ENCODE peak calls at places on chromosomes 11 and 22, in nine cellular contexts. Z is transverse colon, O is sigmoid colon, L is upper lobe of left lung, E is tibial nerve, J is testis, P is A549, V is heart left ventricle, M is K562. B is an unnamed sample.

GRCh38 chr22:31870890-31871289 is 73.4 kb upstream of the YWHAH start:
- DNase-seq in Z (peak), O (no peak), L (peak), E (no peak), J (no peak), P (peak), V (no peak), M (no peak), B (no peak)

GRCh38 chr22:31055322-31056159 is 25.6 kb upstream of the SMTN start:
- DNase-seq in Z (peak), O (peak), L (peak), E (peak), J (peak), P (peak), V (peak), M (no peak), B (peak)

GRCh38 chr11:121968638-121969037 is 147.4 kb downstream of the BLID start:
- DNase-seq in Z (no peak), O (no peak), L (no peak), E (no peak), J (no peak), P (no peak), V (no peak), M (no peak), B (no peak)

GRCh38 chr11:82267186-82267585 is 466.5 kb downstream of the FAM181B start:
- DNase-seq in Z (no peak), O (no peak), L (no peak), E (no peak), J (no peak), P (no peak), V (no peak), M (no peak), B (no peak)

GRCh38 chr11:93605638-93606037 is 55.8 kb upstream of the CEP295 start:
- DNase-seq in Z (no peak), O (no peak), L (no peak), E (no peak), J (no peak), P (no peak), V (no peak), M (no peak), B (no peak)

GRCh38 chr11:64165842-64166635 is at the start of gene MACROD1:
- DNase-seq in Z (peak), O (peak), L (peak), E (peak), J (peak), P (peak), V (peak), M (peak), B (peak)

GRCh38 chr11:17734986-17735822 is 623 bp downstream of the KCNC1 start:
- DNase-seq in Z (peak), O (peak), L (peak), E (peak), J (peak), P (peak), V (peak), M (peak), B (no peak)

GRCh38 chr11:74636633-74637184 is 44.3 kb downstream of the POLD3 start:
- DNase-seq in Z (no peak), O (no peak), L (no peak), E (no peak), J (no peak), P (peak), V (no peak), M (no peak), B (no peak)

GRCh38 chr11:69383946-69384547 is 90.1 kb downstream of the MYEOV start:
- DNase-seq in Z (no peak), O (no peak), L (no peak), E (no peak), J (peak), P (no peak), V (no peak), M (no peak), B (peak)

GRCh38 chr11:116581349-116581748 is 191.4 kb downstream of the BUD13 start:
- DNase-seq in Z (no peak), O (no peak), L (no peak), E (no peak), J (no peak), P (no peak), V (no peak), M (no peak), B (no peak)

GRCh38 chr11:67275606-67276409 is 9.5 kb downstream of the GRK2 start:
- DNase-seq in Z (no peak), O (peak), L (peak), E (no peak), J (no peak), P (no peak), V (peak), M (no peak), B (peak)

GRCh38 chr11:115802641-115803040 is 298.4 kb upstream of the CADM1 start:
- DNase-seq in Z (no peak), O (no peak), L (no peak), E (no peak), J (no peak), P (no peak), V (no peak), M (no peak), B (no peak)

GRCh38 chr22:16963189-16963945 is 44.7 kb downstream of the GAB4 start:
- DNase-seq in Z (no peak), O (no peak), L (no peak), E (no peak), J (no peak), P (no peak), V (no peak), M (peak), B (no peak)

GRCh38 chr11:107562647-107563208 is 2.8 kb downstream of the ALKBH8 start:
- DNase-seq in Z (no peak), O (no peak), L (no peak), E (no peak), J (no peak), P (peak), V (no peak), M (no peak), B (no peak)

GRCh38 chr11:46120361-46120710 is 918 bp downstream of the PHF21A start:
- DNase-seq in Z (peak), O (peak), L (no peak), E (no peak), J (no peak), P (no peak), V (peak), M (peak), B (no peak)

GRCh38 chr11:46121724-46122477 is 647 bp upstream of the PHF21A start:
- DNase-seq in Z (peak), O (peak), L (peak), E (peak), J (peak), P (peak), V (peak), M (peak), B (peak)

GRCh38 chr11:46121328-46121723 is at the start of gene PHF21A:
- DNase-seq in Z (peak), O (peak), L (peak), E (peak), J (peak), P (peak), V (peak), M (peak), B (peak)

GRCh38 chr11:46119352-46120216 is 1.7 kb downstream of the PHF21A start:
- DNase-seq in Z (peak), O (peak), L (peak), E (peak), J (peak), P (peak), V (peak), M (peak), B (peak)

DNA sequence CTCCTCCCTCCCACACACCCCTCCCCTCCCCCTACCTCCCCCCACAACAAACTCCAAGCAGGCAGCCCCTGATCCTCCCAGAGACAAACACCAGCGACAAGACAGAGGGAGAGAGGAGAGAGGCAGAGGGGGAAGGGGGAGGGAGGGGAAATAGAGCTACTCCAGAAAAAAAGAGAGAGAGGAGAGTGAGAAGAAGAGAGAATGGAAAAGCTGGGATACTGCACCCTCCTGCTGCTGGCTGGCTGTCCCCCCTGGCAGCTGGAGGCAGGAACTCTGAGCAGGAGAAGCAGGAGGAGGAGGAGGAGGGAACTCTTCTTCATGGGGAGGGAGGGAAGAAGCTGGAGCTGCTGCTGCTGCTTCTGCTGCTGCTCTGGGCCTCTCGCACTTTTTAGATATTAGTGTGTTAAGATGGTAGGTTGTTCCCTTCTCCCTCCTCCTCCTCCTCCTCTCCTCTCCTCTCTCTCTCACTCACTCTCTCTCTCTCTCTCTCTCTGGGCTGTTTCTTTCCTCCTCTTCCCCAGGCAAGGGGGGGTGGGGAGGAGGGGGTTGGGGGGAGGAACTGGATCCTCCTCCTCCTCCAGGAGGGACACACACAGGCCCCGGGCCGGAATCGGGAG is 435 bp downstream of the PHF21A start:
- DNase-seq in Z (peak), O (peak), L (peak), E (peak), J (peak), P (no peak), V (peak), M (peak), B (peak)
- TF ChIP-seq POLR2A in Z (peak), O (peak), L (no peak), E (peak), J (no peak), P (peak), V (no peak), M (peak), B (no peak)

DNA sequence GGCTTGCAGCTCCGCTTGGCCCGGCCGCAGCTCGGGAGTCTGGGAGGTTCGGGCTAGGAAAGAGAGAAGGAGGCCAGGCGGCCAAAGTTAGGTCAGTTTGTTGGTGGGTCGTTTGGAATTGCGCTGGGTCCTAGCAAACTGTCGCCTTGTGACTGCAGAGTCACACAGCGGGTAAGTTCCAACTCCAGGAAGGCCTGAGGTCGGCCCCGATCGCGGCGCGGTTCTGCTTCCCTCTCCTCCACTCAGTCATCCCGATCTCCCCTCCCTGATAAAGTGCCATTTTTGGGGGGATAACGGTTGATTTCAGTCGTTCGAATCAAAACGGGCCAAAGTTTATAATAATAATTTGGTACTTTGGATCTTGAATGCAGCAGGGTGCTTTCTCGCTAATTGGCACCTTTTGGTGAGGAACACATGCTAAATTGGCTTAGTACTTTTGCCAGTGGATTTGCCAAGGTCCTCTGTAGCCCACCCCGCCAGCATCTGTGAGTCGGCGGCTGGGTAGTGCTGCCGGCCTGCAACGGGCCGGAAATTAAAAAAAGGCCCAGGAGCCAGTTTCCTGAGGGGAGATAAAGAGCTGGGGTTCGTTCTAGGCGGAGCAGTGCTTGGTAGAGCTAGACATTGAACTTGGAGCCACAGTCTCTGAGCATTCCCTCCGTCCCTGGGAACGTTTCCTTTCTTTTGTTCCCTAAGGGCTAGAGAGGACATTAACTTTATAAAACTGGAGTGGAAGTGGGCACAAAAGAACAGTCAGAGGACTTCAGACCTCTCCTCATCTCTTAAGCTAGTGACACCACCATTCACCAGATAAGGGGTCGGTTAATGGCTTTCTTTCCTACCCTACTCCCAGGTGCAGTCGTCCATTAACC is 927 bp downstream of the UBE2L3 start:
- DNase-seq in Z (peak), O (no peak), L (no peak), E (no peak), J (peak), P (peak), V (peak), M (peak), B (no peak)
- TF ChIP-seq POLR2A in Z (no peak), O (no peak), L (no peak), E (no peak), J (no peak), P (no peak), V (no peak), M (no peak), B (no peak)

GRCh38 chr11:73048446-73048845 is 93.7 kb downstream of the FCHSD2 start:
- DNase-seq in Z (no peak), O (no peak), L (no peak), E (no peak), J (no peak), P (no peak), V (no peak), M (no peak), B (no peak)

DNA sequence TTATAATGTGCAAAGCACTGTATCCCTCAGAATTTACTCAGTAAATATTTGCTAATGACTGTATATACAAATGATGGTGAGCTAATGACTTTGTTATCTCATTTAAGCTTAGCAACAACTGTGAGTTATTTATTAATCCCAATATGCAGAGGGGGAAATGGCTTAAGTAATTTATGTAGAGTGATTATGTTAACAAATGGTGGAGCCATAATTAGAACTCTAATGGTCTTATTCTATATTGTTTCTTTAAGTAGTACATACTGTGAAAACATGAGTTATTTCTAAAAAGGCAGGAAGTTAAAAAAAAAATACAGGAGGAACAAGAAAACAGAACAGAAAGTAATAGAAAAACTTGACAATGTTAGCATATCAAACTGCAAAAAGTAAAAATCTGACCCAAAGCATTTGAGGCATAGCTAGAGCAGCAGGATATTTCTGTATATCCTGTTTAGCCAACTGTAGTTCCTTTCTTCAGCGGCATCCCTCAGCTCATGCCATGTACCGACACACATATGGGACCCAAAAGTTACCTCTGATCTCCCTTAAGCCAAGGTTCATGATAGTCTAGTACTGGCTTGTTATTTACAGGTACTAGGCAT is 94.2 kb downstream of the FCHSD2 start:
- DNase-seq in Z (no peak), O (no peak), L (no peak), E (no peak), J (no peak), P (no peak), V (no peak), M (no peak), B (no peak)
- TF ChIP-seq POLR2A in Z (no peak), O (no peak), L (no peak), E (no peak), J (no peak), P (no peak), V (no peak), M (no peak), B (no peak)

GRCh38 chr11:22626573-22627239 is 1.1 kb upstream of the FANCF start:
- DNase-seq in Z (no peak), O (no peak), L (no peak), E (no peak), J (no peak), P (no peak), V (no peak), M (no peak), B (no peak)

GRCh38 chr11:22627421-22627820 is 1.8 kb upstream of the FANCF start:
- DNase-seq in Z (no peak), O (no peak), L (no peak), E (no peak), J (no peak), P (no peak), V (no peak), M (no peak), B (no peak)

GRCh38 chr11:22624742-22625447 is 728 bp downstream of the FANCF start:
- DNase-seq in Z (peak), O (peak), L (peak), E (peak), J (peak), P (peak), V (peak), M (peak), B (peak)

DNA sequence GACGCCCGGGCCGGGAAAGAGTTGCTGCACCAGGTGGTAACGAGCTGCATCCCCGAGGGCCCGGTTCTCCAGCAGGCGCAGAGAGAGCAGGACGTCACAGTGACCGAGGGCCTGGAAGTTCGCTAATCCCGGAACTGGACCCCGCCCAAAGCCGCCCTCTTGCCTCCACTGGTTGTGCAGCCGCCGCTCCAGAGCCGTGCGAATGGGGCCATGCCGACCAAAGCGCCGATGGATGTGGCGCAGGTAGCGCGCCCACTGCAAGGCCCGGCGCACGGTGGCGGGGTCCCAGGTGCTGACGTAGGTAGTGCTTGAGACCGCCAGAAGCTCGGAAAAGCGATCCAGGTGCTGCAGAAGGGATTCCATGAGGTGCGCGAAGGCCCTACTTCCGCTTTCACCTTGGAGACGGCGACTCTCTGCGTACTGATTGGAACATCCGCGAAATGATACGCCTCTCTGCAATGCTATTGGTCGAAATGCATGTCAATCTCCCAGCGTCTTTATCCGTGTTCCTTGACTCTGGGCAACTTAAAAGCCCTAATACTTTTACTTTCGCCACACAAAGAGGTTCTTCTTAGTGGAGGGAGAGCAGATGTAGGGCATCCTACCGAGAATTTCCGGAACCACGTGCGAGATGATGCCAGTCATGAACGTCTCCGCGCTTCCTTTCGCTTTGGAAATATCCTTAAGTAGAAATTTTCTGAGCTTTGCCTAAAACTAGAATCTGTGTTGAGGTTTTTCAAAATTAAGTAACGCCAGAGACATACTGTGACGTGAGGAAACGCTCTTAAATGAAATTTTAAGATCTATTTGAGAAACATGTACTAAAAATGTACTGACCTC is at the start of gene FANCF:
- DNase-seq in Z (peak), O (peak), L (peak), E (peak), J (peak), P (peak), V (peak), M (peak), B (peak)
- TF ChIP-seq POLR2A in Z (peak), O (no peak), L (no peak), E (peak), J (no peak), P (peak), V (peak), M (peak), B (no peak)

DNA sequence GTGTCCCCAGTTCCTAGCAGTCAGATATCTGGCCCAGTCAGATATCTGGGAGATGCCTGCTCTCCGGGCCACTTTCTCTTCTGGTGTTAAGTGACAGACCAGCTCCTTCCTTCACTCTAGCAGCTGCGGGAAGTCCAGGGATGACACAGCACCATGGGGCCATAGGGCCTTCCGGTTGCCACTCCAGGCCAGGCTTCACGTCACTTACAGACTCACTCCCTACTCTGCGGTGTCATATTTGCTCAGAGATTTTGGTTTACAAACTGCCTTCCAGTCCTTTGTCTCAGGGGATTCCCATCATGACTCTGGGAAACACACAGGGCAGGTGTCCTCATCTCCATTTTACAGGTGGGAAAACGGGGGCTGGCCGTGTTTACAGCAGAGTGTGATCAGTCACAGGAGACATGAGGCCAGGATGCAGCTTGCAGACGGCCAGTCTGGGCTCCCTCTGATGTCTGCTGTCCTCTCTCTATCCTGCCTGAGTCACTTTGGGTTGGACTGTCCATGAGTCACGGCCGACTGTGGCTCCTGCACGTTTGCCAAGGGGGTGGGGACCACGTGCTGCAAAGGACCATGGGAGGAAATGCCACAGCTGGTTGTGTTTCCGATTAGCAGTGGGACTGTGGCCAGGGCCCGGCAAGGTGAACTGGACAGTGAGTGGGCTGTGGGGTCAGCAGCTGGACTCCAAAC is 8.2 kb upstream of the TBC1D22A start:
- DNase-seq in Z (peak), O (peak), L (peak), E (peak), J (peak), P (peak), V (peak), M (peak), B (peak)
- TF ChIP-seq POLR2A in Z (peak), O (peak), L (no peak), E (no peak), J (no peak), P (peak), V (peak), M (peak), B (peak)